ENCODE peak calls at places on chromosome 6, in nine cellular contexts. One of them, this sample, is unnamed.

GRCh38 chr6:165630544-165630953 is 32.5 kb downstream of the PDE10A start:
- DNase-seq in CD4-positive, alpha-beta T cell: no peak
- DNase-seq in GM06990: no peak
- DNase-seq in GM13977: no peak
- DNase-seq in heart left ventricle: no peak
- DNase-seq in neural progenitor cell: no peak
- DNase-seq in nephron progenitor cell: no peak
- DNase-seq in AG09309: no peak
- DNase-seq in cardiac muscle cell: no peak
- DNase-seq in this sample: no peak

GRCh38 chr6:122838060-122838780 is 49.2 kb downstream of the SMPDL3A start:
- DNase-seq in nephron progenitor cell: no peak
- DNase-seq in neural progenitor cell: no peak
- DNase-seq in CD4-positive, alpha-beta T cell: no peak
- DNase-seq in GM06990: no peak
- DNase-seq in heart left ventricle: no peak
- DNase-seq in GM13977: no peak
- DNase-seq in AG09309: no peak
- DNase-seq in cardiac muscle cell: peak
- DNase-seq in this sample: no peak

GRCh38 chr6:2124260-2124709 is 121.1 kb downstream of the GMDS start:
- DNase-seq in nephron progenitor cell: no peak
- DNase-seq in GM13977: no peak
- DNase-seq in GM06990: no peak
- DNase-seq in neural progenitor cell: no peak
- DNase-seq in CD4-positive, alpha-beta T cell: no peak
- DNase-seq in heart left ventricle: peak
- DNase-seq in AG09309: no peak
- DNase-seq in cardiac muscle cell: peak
- DNase-seq in this sample: no peak

GRCh38 chr6:125111219-125111983 is 42.2 kb upstream of the TPD52L1 start:
- DNase-seq in CD4-positive, alpha-beta T cell: no peak
- DNase-seq in neural progenitor cell: no peak
- DNase-seq in heart left ventricle: no peak
- DNase-seq in cardiac muscle cell: peak
- DNase-seq in GM06990: no peak
- DNase-seq in AG09309: no peak
- DNase-seq in GM13977: no peak
- DNase-seq in nephron progenitor cell: no peak
- DNase-seq in this sample: no peak

GRCh38 chr6:31186052-31186734 is 15.7 kb upstream of the POU5F1 start:
- DNase-seq in neural progenitor cell: no peak
- DNase-seq in GM13977: no peak
- DNase-seq in AG09309: no peak
- DNase-seq in heart left ventricle: peak
- DNase-seq in cardiac muscle cell: no peak
- DNase-seq in nephron progenitor cell: no peak
- DNase-seq in CD4-positive, alpha-beta T cell: no peak
- DNase-seq in GM06990: no peak
- DNase-seq in this sample: no peak

GRCh38 chr6:147507162-147508072 is 1.1 kb upstream of the SAMD5 start:
- DNase-seq in neural progenitor cell: peak
- DNase-seq in cardiac muscle cell: peak
- DNase-seq in nephron progenitor cell: peak
- DNase-seq in heart left ventricle: peak
- DNase-seq in GM06990: peak
- DNase-seq in GM13977: peak
- DNase-seq in AG09309: no peak
- DNase-seq in CD4-positive, alpha-beta T cell: no peak
- DNase-seq in this sample: peak

GRCh38 chr6:159075506-159076100 is 30.8 kb upstream of the TAGAP start:
- DNase-seq in nephron progenitor cell: no peak
- DNase-seq in GM06990: no peak
- DNase-seq in AG09309: no peak
- DNase-seq in neural progenitor cell: no peak
- DNase-seq in cardiac muscle cell: peak
- DNase-seq in GM13977: no peak
- DNase-seq in CD4-positive, alpha-beta T cell: no peak
- DNase-seq in heart left ventricle: peak
- DNase-seq in this sample: peak

GRCh38 chr6:138970856-138971425 is 17.1 kb downstream of the REPS1 start:
- DNase-seq in CD4-positive, alpha-beta T cell: no peak
- DNase-seq in AG09309: peak
- DNase-seq in neural progenitor cell: no peak
- DNase-seq in GM06990: no peak
- DNase-seq in heart left ventricle: peak
- DNase-seq in GM13977: no peak
- DNase-seq in nephron progenitor cell: no peak
- DNase-seq in cardiac muscle cell: peak
- DNase-seq in this sample: no peak

GRCh38 chr6:87139236-87139635 is 16.1 kb upstream of the ZNF292 start:
- DNase-seq in nephron progenitor cell: no peak
- DNase-seq in cardiac muscle cell: peak
- DNase-seq in AG09309: no peak
- DNase-seq in GM13977: peak
- DNase-seq in CD4-positive, alpha-beta T cell: no peak
- DNase-seq in GM06990: no peak
- DNase-seq in heart left ventricle: no peak
- DNase-seq in neural progenitor cell: peak
- DNase-seq in this sample: no peak

GRCh38 chr6:26054937-26055669 is 32.1 kb upstream of the HFE start:
- DNase-seq in neural progenitor cell: peak
- DNase-seq in GM13977: peak
- DNase-seq in CD4-positive, alpha-beta T cell: peak
- DNase-seq in GM06990: peak
- DNase-seq in nephron progenitor cell: peak
- DNase-seq in heart left ventricle: peak
- DNase-seq in AG09309: peak
- DNase-seq in cardiac muscle cell: peak
- DNase-seq in this sample: peak
- TF ChIP-seq CTCF in neural progenitor cell: peak
- TF ChIP-seq CTCF in GM13977: no peak
- TF ChIP-seq CTCF in CD4-positive, alpha-beta T cell: no peak
- TF ChIP-seq CTCF in GM06990: no peak
- TF ChIP-seq CTCF in nephron progenitor cell: no peak
- TF ChIP-seq CTCF in heart left ventricle: no peak
- TF ChIP-seq CTCF in AG09309: no peak
- TF ChIP-seq CTCF in cardiac muscle cell: no peak
- TF ChIP-seq CTCF in this sample: peak

DNA sequence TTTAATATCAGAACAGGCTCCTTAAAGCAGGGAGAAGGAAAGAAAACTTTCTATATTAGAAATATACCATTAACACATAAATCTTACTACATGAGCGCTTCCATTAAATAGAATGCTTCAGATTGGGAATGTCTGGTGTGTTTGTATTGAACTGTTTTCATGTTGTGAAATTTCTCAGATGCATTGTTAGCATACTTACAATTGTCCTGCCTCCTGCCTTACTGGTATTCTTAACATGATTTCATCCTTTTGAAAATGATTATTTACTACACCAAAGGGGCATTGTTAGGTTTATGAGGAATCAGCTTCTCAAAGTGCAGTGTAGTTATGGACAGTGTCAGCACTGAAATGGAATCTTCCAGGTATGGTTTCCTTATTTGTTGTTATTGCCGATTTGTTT is 145.6 kb downstream of the MTFR2 start:
- DNase-seq in heart left ventricle: no peak
- DNase-seq in cardiac muscle cell: peak
- DNase-seq in CD4-positive, alpha-beta T cell: no peak
- DNase-seq in GM13977: no peak
- DNase-seq in AG09309: no peak
- DNase-seq in neural progenitor cell: no peak
- DNase-seq in GM06990: no peak
- DNase-seq in nephron progenitor cell: no peak
- DNase-seq in this sample: no peak
- TF ChIP-seq CTCF in heart left ventricle: no peak
- TF ChIP-seq CTCF in cardiac muscle cell: no peak
- TF ChIP-seq CTCF in CD4-positive, alpha-beta T cell: no peak
- TF ChIP-seq CTCF in GM13977: no peak
- TF ChIP-seq CTCF in AG09309: no peak
- TF ChIP-seq CTCF in neural progenitor cell: no peak
- TF ChIP-seq CTCF in GM06990: no peak
- TF ChIP-seq CTCF in nephron progenitor cell: no peak
- TF ChIP-seq CTCF in this sample: no peak

DNA sequence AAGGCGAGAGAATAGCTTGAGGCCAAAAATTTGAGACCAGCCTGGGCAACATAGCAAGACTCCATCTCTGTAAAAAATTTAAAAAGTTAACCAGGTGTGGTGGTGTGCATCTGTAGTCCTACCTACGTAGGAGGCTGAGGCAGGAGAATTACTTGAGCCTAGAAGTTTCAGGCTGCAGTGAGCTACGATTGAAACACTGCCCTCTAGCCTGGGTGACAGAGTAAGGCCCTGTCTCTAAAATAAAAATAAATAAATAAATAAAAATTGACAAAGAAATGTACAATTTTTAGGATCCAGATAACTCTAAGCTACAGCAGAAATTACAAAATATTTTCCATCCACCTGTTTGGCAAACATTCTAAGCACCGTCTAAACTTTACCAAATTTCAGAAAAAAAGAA is 941.0 kb upstream of the ADGRB3 start:
- DNase-seq in neural progenitor cell: no peak
- DNase-seq in nephron progenitor cell: no peak
- DNase-seq in GM13977: no peak
- DNase-seq in CD4-positive, alpha-beta T cell: no peak
- DNase-seq in heart left ventricle: no peak
- DNase-seq in AG09309: no peak
- DNase-seq in GM06990: no peak
- DNase-seq in cardiac muscle cell: no peak
- DNase-seq in this sample: no peak
- TF ChIP-seq CTCF in neural progenitor cell: peak
- TF ChIP-seq CTCF in nephron progenitor cell: no peak
- TF ChIP-seq CTCF in GM13977: no peak
- TF ChIP-seq CTCF in CD4-positive, alpha-beta T cell: no peak
- TF ChIP-seq CTCF in heart left ventricle: no peak
- TF ChIP-seq CTCF in AG09309: no peak
- TF ChIP-seq CTCF in GM06990: no peak
- TF ChIP-seq CTCF in cardiac muscle cell: no peak
- TF ChIP-seq CTCF in this sample: peak

GRCh38 chr6:12898603-12899002 is 182.0 kb downstream of the PHACTR1 start:
- DNase-seq in cardiac muscle cell: no peak
- DNase-seq in heart left ventricle: no peak
- DNase-seq in nephron progenitor cell: no peak
- DNase-seq in GM06990: no peak
- DNase-seq in GM13977: no peak
- DNase-seq in CD4-positive, alpha-beta T cell: no peak
- DNase-seq in neural progenitor cell: no peak
- DNase-seq in AG09309: no peak
- DNase-seq in this sample: no peak

GRCh38 chr6:12896208-12896733 is 179.7 kb downstream of the PHACTR1 start:
- DNase-seq in heart left ventricle: no peak
- DNase-seq in AG09309: no peak
- DNase-seq in CD4-positive, alpha-beta T cell: no peak
- DNase-seq in GM06990: no peak
- DNase-seq in nephron progenitor cell: no peak
- DNase-seq in cardiac muscle cell: no peak
- DNase-seq in GM13977: no peak
- DNase-seq in neural progenitor cell: no peak
- DNase-seq in this sample: no peak

GRCh38 chr6:12903246-12903645 is 186.7 kb downstream of the PHACTR1 start:
- DNase-seq in CD4-positive, alpha-beta T cell: no peak
- DNase-seq in AG09309: no peak
- DNase-seq in GM13977: no peak
- DNase-seq in cardiac muscle cell: no peak
- DNase-seq in heart left ventricle: no peak
- DNase-seq in neural progenitor cell: no peak
- DNase-seq in GM06990: no peak
- DNase-seq in nephron progenitor cell: no peak
- DNase-seq in this sample: no peak

GRCh38 chr6:12895721-12896120 is 179.2 kb downstream of the PHACTR1 start:
- DNase-seq in GM13977: no peak
- DNase-seq in cardiac muscle cell: no peak
- DNase-seq in nephron progenitor cell: no peak
- DNase-seq in neural progenitor cell: no peak
- DNase-seq in AG09309: no peak
- DNase-seq in GM06990: no peak
- DNase-seq in CD4-positive, alpha-beta T cell: no peak
- DNase-seq in heart left ventricle: no peak
- DNase-seq in this sample: no peak

DNA sequence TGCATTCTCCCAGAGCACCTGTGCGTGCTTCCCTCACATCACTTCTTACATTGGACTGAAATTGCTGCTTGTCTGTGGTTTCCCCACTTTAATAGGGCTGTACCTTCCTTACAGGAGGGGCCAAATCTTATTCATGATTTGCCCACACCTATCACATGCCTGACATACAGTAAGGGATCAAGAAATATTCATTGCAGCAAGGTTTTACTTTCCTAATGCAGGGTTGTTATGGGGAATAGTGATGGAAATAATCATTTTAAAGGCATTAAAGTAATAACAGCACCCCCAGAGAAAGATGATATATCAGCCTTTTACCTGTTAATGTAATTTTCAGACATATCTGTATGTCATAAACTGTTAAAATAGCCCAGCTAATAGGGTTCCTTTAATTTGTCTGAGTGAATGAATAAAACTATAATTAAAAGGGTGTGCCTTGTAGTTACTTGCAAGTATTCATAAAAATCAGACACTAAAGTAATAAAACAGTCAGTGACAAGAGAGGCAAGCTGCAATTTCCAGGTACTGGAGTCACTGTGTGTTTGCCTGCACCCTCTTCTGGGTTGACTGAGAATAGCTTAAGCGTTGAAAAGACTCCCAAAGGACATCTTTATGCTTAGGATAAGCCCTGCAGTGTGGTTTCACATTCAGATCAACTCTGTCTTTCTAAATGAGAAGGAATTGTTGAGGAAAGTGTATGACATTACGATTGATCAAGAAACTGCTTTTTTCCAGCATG is 182.7 kb downstream of the PHACTR1 start:
- DNase-seq in GM13977: no peak
- DNase-seq in AG09309: no peak
- DNase-seq in neural progenitor cell: no peak
- DNase-seq in nephron progenitor cell: no peak
- DNase-seq in GM06990: no peak
- DNase-seq in CD4-positive, alpha-beta T cell: no peak
- DNase-seq in cardiac muscle cell: no peak
- DNase-seq in heart left ventricle: no peak
- DNase-seq in this sample: no peak
- TF ChIP-seq CTCF in GM13977: no peak
- TF ChIP-seq CTCF in AG09309: no peak
- TF ChIP-seq CTCF in neural progenitor cell: peak
- TF ChIP-seq CTCF in nephron progenitor cell: no peak
- TF ChIP-seq CTCF in GM06990: no peak
- TF ChIP-seq CTCF in CD4-positive, alpha-beta T cell: no peak
- TF ChIP-seq CTCF in cardiac muscle cell: peak
- TF ChIP-seq CTCF in heart left ventricle: no peak
- TF ChIP-seq CTCF in this sample: no peak